ENCODE peak calls at places on chromosomes 4 and X, in five cellular contexts. One of them, this sample, is unnamed.

GRCh38 chrX:52558140-52558539 is 41.3 kb upstream of the XAGE1B start:
- DNase-seq in dorsolateral prefrontal cortex: no peak
- DNase-seq in thoracic aorta: no peak
- DNase-seq in AG09309: no peak
- DNase-seq in choroid plexus epithelial cell: no peak
- DNase-seq in this sample: no peak

GRCh38 chr4:85391568-85392410 is 83.2 kb upstream of the ARHGAP24 start:
- DNase-seq in AG09309: no peak
- DNase-seq in thoracic aorta: no peak
- DNase-seq in choroid plexus epithelial cell: no peak
- DNase-seq in dorsolateral prefrontal cortex: no peak
- DNase-seq in this sample: no peak

GRCh38 chrX:152573866-152574265 is 63.8 kb upstream of the GABRQ start:
- DNase-seq in dorsolateral prefrontal cortex: no peak
- DNase-seq in thoracic aorta: no peak
- DNase-seq in AG09309: no peak
- DNase-seq in choroid plexus epithelial cell: no peak
- DNase-seq in this sample: no peak

GRCh38 chr4:18106620-18107019 is 85.1 kb upstream of the LCORL start:
- DNase-seq in AG09309: no peak
- DNase-seq in thoracic aorta: no peak
- DNase-seq in choroid plexus epithelial cell: no peak
- DNase-seq in dorsolateral prefrontal cortex: no peak
- DNase-seq in this sample: no peak

GRCh38 chr4:155666701-155667537 is at the start of gene GUCY1A1:
- DNase-seq in thoracic aorta: no peak
- DNase-seq in choroid plexus epithelial cell: peak; percentile 18
- DNase-seq in dorsolateral prefrontal cortex: peak; percentile 5
- DNase-seq in AG09309: no peak
- DNase-seq in this sample: peak; percentile 91

GRCh38 chr4:111630705-111631104 is 514.5 kb upstream of the FAM241A start:
- DNase-seq in AG09309: peak; percentile 13
- DNase-seq in choroid plexus epithelial cell: peak; percentile 59
- DNase-seq in dorsolateral prefrontal cortex: no peak
- DNase-seq in thoracic aorta: no peak
- DNase-seq in this sample: no peak

GRCh38 chr4:1565598-1566295 is 118.4 kb downstream of the FAM53A start:
- DNase-seq in choroid plexus epithelial cell: no peak
- DNase-seq in thoracic aorta: no peak
- DNase-seq in AG09309: no peak
- DNase-seq in dorsolateral prefrontal cortex: no peak
- DNase-seq in this sample: peak; percentile 83

GRCh38 chrX:118497180-118497814 is 1.7 kb downstream of the DOCK11 start:
- DNase-seq in dorsolateral prefrontal cortex: no peak
- DNase-seq in thoracic aorta: no peak
- DNase-seq in AG09309: no peak
- DNase-seq in choroid plexus epithelial cell: no peak
- DNase-seq in this sample: no peak

GRCh38 chrX:79375340-79375739 is 8.2 kb upstream of the ITM2A start:
- DNase-seq in thoracic aorta: no peak
- DNase-seq in dorsolateral prefrontal cortex: no peak
- DNase-seq in AG09309: no peak
- DNase-seq in choroid plexus epithelial cell: no peak
- DNase-seq in this sample: no peak

GRCh38 chr4:139454111-139454600 is at the start of gene RAB33B:
- DNase-seq in choroid plexus epithelial cell: peak; percentile 33
- DNase-seq in thoracic aorta: peak; percentile 60
- DNase-seq in dorsolateral prefrontal cortex: no peak
- DNase-seq in AG09309: peak; percentile 61
- DNase-seq in this sample: no peak

GRCh38 chr4:139452000-139452399 is 1.9 kb upstream of the RAB33B start:
- DNase-seq in choroid plexus epithelial cell: no peak
- DNase-seq in AG09309: no peak
- DNase-seq in dorsolateral prefrontal cortex: no peak
- DNase-seq in thoracic aorta: no peak
- DNase-seq in this sample: no peak

GRCh38 chr4:139454646-139455045 is 725 bp downstream of the RAB33B start:
- DNase-seq in choroid plexus epithelial cell: peak; percentile 10
- DNase-seq in AG09309: no peak
- DNase-seq in dorsolateral prefrontal cortex: no peak
- DNase-seq in thoracic aorta: no peak
- DNase-seq in this sample: no peak

GRCh38 chr4:139453041-139453370 is 915 bp upstream of the RAB33B start:
- DNase-seq in dorsolateral prefrontal cortex: no peak
- DNase-seq in AG09309: peak; percentile 11
- DNase-seq in thoracic aorta: no peak
- DNase-seq in choroid plexus epithelial cell: peak; percentile 88
- DNase-seq in this sample: no peak

GRCh38 chr4:139453371-139454110 is 380 bp upstream of the RAB33B start:
- DNase-seq in choroid plexus epithelial cell: peak; percentile 99
- DNase-seq in AG09309: peak; percentile 89
- DNase-seq in dorsolateral prefrontal cortex: peak; percentile 90
- DNase-seq in thoracic aorta: peak; percentile 96
- DNase-seq in this sample: peak; percentile 100
- TF ChIP-seq CTCF in choroid plexus epithelial cell: peak; percentile 14
- TF ChIP-seq CTCF in AG09309: no peak
- TF ChIP-seq CTCF in dorsolateral prefrontal cortex: no peak
- TF ChIP-seq CTCF in thoracic aorta: no peak
- TF ChIP-seq CTCF in this sample: peak; percentile 70

GRCh38 chr4:78951862-78952472 is 12.7 kb upstream of the PAQR3 start:
- DNase-seq in dorsolateral prefrontal cortex: no peak
- DNase-seq in AG09309: no peak
- DNase-seq in choroid plexus epithelial cell: peak; percentile 68
- DNase-seq in thoracic aorta: no peak
- DNase-seq in this sample: no peak
- TF ChIP-seq CTCF in dorsolateral prefrontal cortex: peak; percentile 70
- TF ChIP-seq CTCF in AG09309: peak; percentile 71
- TF ChIP-seq CTCF in choroid plexus epithelial cell: peak; percentile 78
- TF ChIP-seq CTCF in thoracic aorta: peak; percentile 75
- TF ChIP-seq CTCF in this sample: peak; percentile 92

DNA sequence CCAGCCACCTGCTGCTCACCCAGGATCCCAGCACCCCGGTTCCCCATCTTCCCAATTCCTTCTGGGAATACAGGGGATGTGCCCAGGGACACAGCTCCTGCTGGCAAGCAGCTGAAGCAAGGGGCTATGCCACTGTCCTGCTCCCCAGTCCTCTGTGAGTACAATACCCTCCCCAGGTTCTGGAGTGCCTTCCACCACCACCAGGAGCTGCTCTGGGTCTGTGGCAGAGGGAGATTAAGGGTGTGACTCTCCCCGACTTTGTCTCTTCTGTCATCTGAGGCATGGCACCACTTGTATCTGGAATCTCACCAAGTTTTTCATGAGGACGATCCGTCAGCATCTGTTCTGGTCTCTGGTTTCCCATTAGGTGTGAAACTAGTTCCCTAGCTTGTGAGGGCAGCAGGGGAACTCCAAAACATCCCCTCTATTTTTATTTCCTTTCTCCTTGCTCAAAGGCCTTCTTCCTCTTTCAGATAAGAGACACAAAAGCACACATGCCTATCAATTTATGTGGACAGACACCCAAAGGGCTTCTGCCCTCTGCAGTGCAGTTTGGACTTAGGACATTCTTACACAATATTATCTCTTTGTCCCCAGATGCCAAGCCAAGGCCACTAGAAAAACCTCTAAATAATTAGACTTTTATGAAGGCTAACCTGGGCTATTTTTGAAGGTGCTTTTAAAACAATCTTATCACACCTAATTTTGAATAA is 26.8 kb downstream of the MGST2 start:
- DNase-seq in AG09309: no peak
- DNase-seq in dorsolateral prefrontal cortex: no peak
- DNase-seq in choroid plexus epithelial cell: no peak
- DNase-seq in thoracic aorta: no peak
- DNase-seq in this sample: no peak
- TF ChIP-seq CTCF in AG09309: peak; percentile 19
- TF ChIP-seq CTCF in dorsolateral prefrontal cortex: no peak
- TF ChIP-seq CTCF in choroid plexus epithelial cell: peak; percentile 43
- TF ChIP-seq CTCF in thoracic aorta: no peak
- TF ChIP-seq CTCF in this sample: no peak

GRCh38 chrX:106171293-106171692 is 3.2 kb downstream of the PWWP3B start:
- DNase-seq in choroid plexus epithelial cell: no peak
- DNase-seq in thoracic aorta: no peak
- DNase-seq in dorsolateral prefrontal cortex: no peak
- DNase-seq in AG09309: no peak
- DNase-seq in this sample: no peak

GRCh38 chrX:106168107-106168506 is at the start of gene PWWP3B:
- DNase-seq in choroid plexus epithelial cell: peak; percentile 80
- DNase-seq in thoracic aorta: no peak
- DNase-seq in dorsolateral prefrontal cortex: peak; percentile 15
- DNase-seq in AG09309: no peak
- DNase-seq in this sample: no peak

GRCh38 chrX:106170318-106170717 is 2.2 kb downstream of the PWWP3B start:
- DNase-seq in dorsolateral prefrontal cortex: peak; percentile 8
- DNase-seq in AG09309: no peak
- DNase-seq in choroid plexus epithelial cell: peak; percentile 73
- DNase-seq in thoracic aorta: no peak
- DNase-seq in this sample: no peak
- TF ChIP-seq CTCF in dorsolateral prefrontal cortex: peak; percentile 22
- TF ChIP-seq CTCF in AG09309: peak; percentile 49
- TF ChIP-seq CTCF in choroid plexus epithelial cell: peak; percentile 64
- TF ChIP-seq CTCF in thoracic aorta: no peak
- TF ChIP-seq CTCF in this sample: peak; percentile 78

This sample was measured in chondrocyte.